ENCODE peak calls at places on chromosome 1, in eight cellular contexts. One of them, this sample, is unnamed.

GRCh38 chr1:229114315-229114714 is 156.6 kb upstream of the RAB4A start:
- DNase-seq in uterus: peak; percentile 53
- DNase-seq in omental fat pad: no peak
- DNase-seq in astrocyte of the spinal cord: no peak
- DNase-seq in lower leg skin: no peak
- DNase-seq in coronary artery: no peak
- DNase-seq in upper lobe of right lung: no peak
- DNase-seq in AG10803: peak; percentile 3
- DNase-seq in this sample: no peak

GRCh38 chr1:198833706-198834497 is 195.1 kb downstream of the PTPRC start:
- DNase-seq in uterus: no peak
- DNase-seq in omental fat pad: no peak
- DNase-seq in astrocyte of the spinal cord: no peak
- DNase-seq in lower leg skin: no peak
- DNase-seq in coronary artery: no peak
- DNase-seq in upper lobe of right lung: no peak
- DNase-seq in AG10803: no peak
- DNase-seq in this sample: no peak

GRCh38 chr1:51897699-51898031 is 19.1 kb upstream of the NRDC start:
- DNase-seq in uterus: no peak
- DNase-seq in omental fat pad: no peak
- DNase-seq in astrocyte of the spinal cord: peak; percentile 82
- DNase-seq in lower leg skin: no peak
- DNase-seq in coronary artery: no peak
- DNase-seq in upper lobe of right lung: no peak
- DNase-seq in AG10803: peak; percentile 97
- DNase-seq in this sample: no peak

GRCh38 chr1:19262728-19263127 is 11.1 kb downstream of the MRTO4 start:
- DNase-seq in uterus: no peak
- DNase-seq in omental fat pad: no peak
- DNase-seq in astrocyte of the spinal cord: no peak
- DNase-seq in lower leg skin: no peak
- DNase-seq in coronary artery: no peak
- DNase-seq in upper lobe of right lung: no peak
- DNase-seq in AG10803: no peak
- DNase-seq in this sample: no peak

GRCh38 chr1:24003331-24003972 is 23.3 kb upstream of the SRSF10 start:
- DNase-seq in uterus: no peak
- DNase-seq in omental fat pad: no peak
- DNase-seq in astrocyte of the spinal cord: peak; percentile 86
- DNase-seq in lower leg skin: no peak
- DNase-seq in coronary artery: no peak
- DNase-seq in upper lobe of right lung: no peak
- DNase-seq in AG10803: peak; percentile 92
- DNase-seq in this sample: no peak

GRCh38 chr1:156970017-156970416 is 49.6 kb downstream of the LRRC71 start:
- DNase-seq in uterus: no peak
- DNase-seq in omental fat pad: no peak
- DNase-seq in astrocyte of the spinal cord: no peak
- DNase-seq in lower leg skin: no peak
- DNase-seq in coronary artery: no peak
- DNase-seq in upper lobe of right lung: no peak
- DNase-seq in AG10803: no peak
- DNase-seq in this sample: no peak

GRCh38 chr1:205991237-205991636 is 12.0 kb downstream of the RAB7B start:
- DNase-seq in uterus: no peak
- DNase-seq in omental fat pad: no peak
- DNase-seq in astrocyte of the spinal cord: peak; percentile 54
- DNase-seq in lower leg skin: no peak
- DNase-seq in coronary artery: no peak
- DNase-seq in upper lobe of right lung: no peak
- DNase-seq in AG10803: peak; percentile 63
- DNase-seq in this sample: no peak

GRCh38 chr1:185695299-185695698 is 38.9 kb upstream of the HMCN1 start:
- DNase-seq in uterus: no peak
- DNase-seq in omental fat pad: no peak
- DNase-seq in astrocyte of the spinal cord: no peak
- DNase-seq in lower leg skin: no peak
- DNase-seq in coronary artery: no peak
- DNase-seq in upper lobe of right lung: no peak
- DNase-seq in AG10803: no peak
- DNase-seq in this sample: no peak

GRCh38 chr1:33082575-33083112 is 1.7 kb downstream of the AZIN2 start:
- DNase-seq in uterus: no peak
- DNase-seq in omental fat pad: no peak
- DNase-seq in astrocyte of the spinal cord: no peak
- DNase-seq in lower leg skin: no peak
- DNase-seq in coronary artery: no peak
- DNase-seq in upper lobe of right lung: no peak
- DNase-seq in AG10803: no peak
- DNase-seq in this sample: no peak

GRCh38 chr1:6235302-6235680 is 473 bp downstream of the ICMT start:
- DNase-seq in uterus: no peak
- DNase-seq in omental fat pad: no peak
- DNase-seq in astrocyte of the spinal cord: no peak
- DNase-seq in lower leg skin: no peak
- DNase-seq in coronary artery: no peak
- DNase-seq in upper lobe of right lung: peak; percentile 73
- DNase-seq in AG10803: no peak
- DNase-seq in this sample: no peak

GRCh38 chr1:33182896-33183295 is 1.1 kb upstream of the TRIM62 start:
- DNase-seq in uterus: no peak
- DNase-seq in omental fat pad: no peak
- DNase-seq in astrocyte of the spinal cord: no peak
- DNase-seq in lower leg skin: peak; percentile 13
- DNase-seq in coronary artery: no peak
- DNase-seq in upper lobe of right lung: no peak
- DNase-seq in AG10803: no peak
- DNase-seq in this sample: no peak

GRCh38 chr1:232980336-232980978 is 30.0 kb downstream of the NTPCR start:
- DNase-seq in uterus: no peak
- DNase-seq in omental fat pad: no peak
- DNase-seq in astrocyte of the spinal cord: no peak
- DNase-seq in lower leg skin: no peak
- DNase-seq in coronary artery: no peak
- DNase-seq in upper lobe of right lung: no peak
- DNase-seq in AG10803: no peak
- DNase-seq in this sample: no peak

GRCh38 chr1:230102472-230102871 is 35.4 kb downstream of the GALNT2 start:
- DNase-seq in uterus: no peak
- DNase-seq in omental fat pad: no peak
- DNase-seq in astrocyte of the spinal cord: no peak
- DNase-seq in lower leg skin: no peak
- DNase-seq in coronary artery: no peak
- DNase-seq in upper lobe of right lung: no peak
- DNase-seq in AG10803: no peak
- DNase-seq in this sample: no peak

GRCh38 chr1:92538048-92538412 is 51.3 kb upstream of the GFI1 start:
- DNase-seq in uterus: no peak
- DNase-seq in omental fat pad: no peak
- DNase-seq in astrocyte of the spinal cord: peak; percentile 5
- DNase-seq in lower leg skin: no peak
- DNase-seq in coronary artery: no peak
- DNase-seq in upper lobe of right lung: no peak
- DNase-seq in AG10803: no peak
- DNase-seq in this sample: no peak

GRCh38 chr1:92537333-92537884 is 50.7 kb upstream of the GFI1 start:
- DNase-seq in uterus: no peak
- DNase-seq in omental fat pad: no peak
- DNase-seq in astrocyte of the spinal cord: no peak
- DNase-seq in lower leg skin: no peak
- DNase-seq in coronary artery: no peak
- DNase-seq in upper lobe of right lung: no peak
- DNase-seq in AG10803: no peak
- DNase-seq in this sample: no peak

GRCh38 chr1:92543131-92544055 is 56.7 kb upstream of the GFI1 start:
- DNase-seq in uterus: no peak
- DNase-seq in omental fat pad: no peak
- DNase-seq in astrocyte of the spinal cord: no peak
- DNase-seq in lower leg skin: no peak
- DNase-seq in coronary artery: no peak
- DNase-seq in upper lobe of right lung: no peak
- DNase-seq in AG10803: no peak
- DNase-seq in this sample: no peak

GRCh38 chr1:92536593-92537332 is 50.0 kb upstream of the GFI1 start:
- DNase-seq in uterus: no peak
- DNase-seq in omental fat pad: no peak
- DNase-seq in astrocyte of the spinal cord: peak; percentile 45
- DNase-seq in lower leg skin: no peak
- DNase-seq in coronary artery: no peak
- DNase-seq in upper lobe of right lung: no peak
- DNase-seq in AG10803: no peak
- DNase-seq in this sample: no peak

GRCh38 chr1:92538413-92539061 is 51.8 kb upstream of the GFI1 start:
- DNase-seq in uterus: no peak
- DNase-seq in omental fat pad: no peak
- DNase-seq in astrocyte of the spinal cord: no peak
- DNase-seq in lower leg skin: no peak
- DNase-seq in coronary artery: no peak
- DNase-seq in upper lobe of right lung: no peak
- DNase-seq in AG10803: no peak
- DNase-seq in this sample: no peak
- TF ChIP-seq CTCF in uterus: no peak
- TF ChIP-seq CTCF in omental fat pad: no peak
- TF ChIP-seq CTCF in astrocyte of the spinal cord: no peak
- TF ChIP-seq CTCF in lower leg skin: no peak
- TF ChIP-seq CTCF in coronary artery: no peak
- TF ChIP-seq CTCF in upper lobe of right lung: no peak
- TF ChIP-seq CTCF in AG10803: no peak
- TF ChIP-seq CTCF in this sample: no peak

DNA sequence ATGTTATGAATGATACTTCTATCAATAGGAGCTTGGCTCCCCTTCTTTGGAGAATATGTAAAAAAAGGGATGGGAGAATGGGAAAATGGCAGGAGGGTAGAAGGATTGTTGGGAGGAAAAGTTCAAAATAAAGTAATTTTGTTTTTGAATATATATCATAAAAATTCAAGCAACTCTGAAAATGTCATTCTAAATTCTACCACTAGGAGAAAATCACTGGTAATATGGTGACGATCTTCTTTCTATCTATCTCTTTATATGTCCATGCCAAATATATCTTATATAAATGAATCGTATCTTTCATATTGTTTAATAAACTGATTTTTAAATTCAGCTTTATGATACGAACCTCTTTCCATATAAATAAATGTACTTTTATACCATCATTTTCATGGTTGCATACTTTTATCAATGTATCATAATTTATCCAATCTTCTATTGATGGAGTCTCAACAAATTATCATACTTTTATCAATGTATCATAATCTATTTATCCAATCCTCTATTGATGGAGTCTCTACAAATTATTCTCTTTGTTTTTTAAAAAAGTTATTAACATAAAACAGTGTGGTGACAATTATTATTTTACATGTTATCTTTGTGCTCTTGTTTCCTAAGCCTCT is 73.7 kb upstream of the MARK1 start:
- DNase-seq in uterus: no peak
- DNase-seq in omental fat pad: no peak
- DNase-seq in astrocyte of the spinal cord: no peak
- DNase-seq in lower leg skin: no peak
- DNase-seq in coronary artery: no peak
- DNase-seq in upper lobe of right lung: no peak
- DNase-seq in AG10803: no peak
- DNase-seq in this sample: no peak
- TF ChIP-seq CTCF in uterus: no peak
- TF ChIP-seq CTCF in omental fat pad: no peak
- TF ChIP-seq CTCF in astrocyte of the spinal cord: peak; percentile 15
- TF ChIP-seq CTCF in lower leg skin: no peak
- TF ChIP-seq CTCF in coronary artery: no peak
- TF ChIP-seq CTCF in upper lobe of right lung: no peak
- TF ChIP-seq CTCF in AG10803: peak; percentile 16
- TF ChIP-seq CTCF in this sample: peak; percentile 74

DNA sequence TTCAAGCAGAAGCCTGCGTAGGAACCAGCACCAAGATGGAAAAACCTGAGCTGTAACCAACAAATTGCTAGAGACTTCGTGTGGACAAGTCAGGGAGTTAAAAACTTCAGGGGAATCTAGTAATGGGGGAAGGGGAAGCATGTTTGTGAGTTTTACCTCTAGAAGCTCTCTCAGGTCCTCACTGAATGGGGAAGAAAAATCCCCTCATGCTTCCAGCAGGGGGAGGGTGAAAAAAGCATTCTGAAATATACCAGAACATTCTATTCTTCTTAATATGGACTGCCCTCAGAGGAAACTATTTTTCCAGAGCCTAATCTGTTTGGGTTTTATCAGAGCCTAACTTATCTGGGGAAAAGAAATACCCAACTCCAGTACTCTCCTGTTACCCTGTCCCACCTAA is 28.6 kb downstream of the GNG12 start:
- DNase-seq in uterus: no peak
- DNase-seq in omental fat pad: no peak
- DNase-seq in astrocyte of the spinal cord: no peak
- DNase-seq in lower leg skin: no peak
- DNase-seq in coronary artery: no peak
- DNase-seq in upper lobe of right lung: no peak
- DNase-seq in AG10803: no peak
- DNase-seq in this sample: no peak
- TF ChIP-seq CTCF in uterus: no peak
- TF ChIP-seq CTCF in omental fat pad: no peak
- TF ChIP-seq CTCF in astrocyte of the spinal cord: no peak
- TF ChIP-seq CTCF in lower leg skin: no peak
- TF ChIP-seq CTCF in coronary artery: no peak
- TF ChIP-seq CTCF in upper lobe of right lung: no peak
- TF ChIP-seq CTCF in AG10803: no peak
- TF ChIP-seq CTCF in this sample: peak; percentile 28

GRCh38 chr1:30724175-30724574 is 790 bp upstream of the MATN1 start:
- DNase-seq in uterus: no peak
- DNase-seq in omental fat pad: no peak
- DNase-seq in astrocyte of the spinal cord: no peak
- DNase-seq in lower leg skin: no peak
- DNase-seq in coronary artery: no peak
- DNase-seq in upper lobe of right lung: no peak
- DNase-seq in AG10803: no peak
- DNase-seq in this sample: no peak
- TF ChIP-seq CTCF in uterus: no peak
- TF ChIP-seq CTCF in omental fat pad: no peak
- TF ChIP-seq CTCF in astrocyte of the spinal cord: peak; percentile 29
- TF ChIP-seq CTCF in lower leg skin: no peak
- TF ChIP-seq CTCF in coronary artery: no peak
- TF ChIP-seq CTCF in upper lobe of right lung: no peak
- TF ChIP-seq CTCF in AG10803: peak; percentile 13
- TF ChIP-seq CTCF in this sample: peak; percentile 32